ENCODE peak calls at places on chromosomes 7 and 10, in five cellular contexts. N is IMR-90, A is mammary epithelial cell, Y is mesenchymal stem cell, D is SJSA1. J is an unnamed sample. For H3K9me3, the result is how much of the 10 kb centered on the place peaks cover.

GRCh38 chr10:114767589-114768393 is 53.8 kb upstream of the FHIP2A start:
- DNase-seq in N (peak), A (peak), Y (no peak), D (no peak), J (peak)

GRCh38 chr10:71597821-71598498 is 121.6 kb downstream of the C10orf105 start:
- DNase-seq in N (no peak), A (no peak), Y (no peak), D (no peak), J (peak)

GRCh38 chr7:90552521-90552920 is 43.6 kb upstream of the CDK14 start:
- DNase-seq in N (peak), A (peak), Y (peak), D (peak), J (no peak)

GRCh38 chr7:82818091-82818620 is 344.5 kb downstream of the PCLO start:
- DNase-seq in N (no peak), A (no peak), Y (no peak), D (no peak), J (no peak)

GRCh38 chr10:71270301-71270777 is 48.7 kb upstream of the SLC29A3 start:
- DNase-seq in N (peak), A (peak), Y (peak), D (peak), J (no peak)

GRCh38 chr10:123558651-123559050 is 107.5 kb upstream of the GPR26 start:
- DNase-seq in N (no peak), A (no peak), Y (no peak), D (no peak), J (no peak)

GRCh38 chr7:47604496-47604890 is 22.6 kb upstream of the TNS3 start:
- DNase-seq in N (no peak), A (no peak), Y (peak), D (no peak), J (no peak)

GRCh38 chr10:8130973-8131911 is 76.8 kb downstream of the GATA3 start:
- DNase-seq in N (peak), A (peak), Y (peak), D (no peak), J (no peak)

GRCh38 chr10:78134919-78135318 is 101.3 kb downstream of the RPS24 start:
- DNase-seq in N (no peak), A (no peak), Y (no peak), D (no peak), J (no peak)

GRCh38 chr7:149295481-149295850 is 33.5 kb downstream of the ZNF783 start:
- DNase-seq in N (no peak), A (no peak), Y (no peak), D (no peak), J (peak)

GRCh38 chr10:131559450-131559911 is 248.0 kb upstream of the TCERG1L start:
- DNase-seq in N (no peak), A (no peak), Y (no peak), D (no peak), J (peak)

GRCh38 chr10:116287906-116288501 is 15.0 kb upstream of the GFRA1 start:
- DNase-seq in N (peak), A (no peak), Y (peak), D (peak), J (no peak)

GRCh38 chr10:17835688-17836087 is 26.5 kb downstream of the MRC1 start:
- DNase-seq in N (peak), A (peak), Y (peak), D (peak), J (no peak)

GRCh38 chr7:123871998-123872867 is 27.3 kb downstream of the HYAL4 start:
- DNase-seq in N (peak), A (peak), Y (peak), D (peak), J (no peak)

GRCh38 chr7:153858335-153858734 is 193.9 kb upstream of the DPP6 start:
- DNase-seq in N (no peak), A (no peak), Y (no peak), D (no peak), J (no peak)

GRCh38 chr7:7699970-7700369 is 18.4 kb downstream of the RPA3 start:
- DNase-seq in N (no peak), A (no peak), Y (no peak), D (no peak), J (no peak)

GRCh38 chr10:80104066-80104926 is 25.8 kb downstream of the TMEM254 start:
- DNase-seq in N (peak), A (peak), Y (peak), D (no peak), J (no peak)

GRCh38 chr7:142516038-142516501 is 233.2 kb upstream of the PRSS1 start:
- DNase-seq in N (peak), A (peak), Y (peak), D (peak), J (no peak)

GRCh38 chr10:73888514-73888913 is 14.2 kb upstream of the CAMK2G start:
- DNase-seq in N (peak), A (peak), Y (peak), D (no peak), J (no peak)

GRCh38 chr7:47792521-47793121 is 155.6 kb downstream of the PKD1L1 start:
- DNase-seq in N (no peak), A (no peak), Y (no peak), D (peak), J (no peak)

GRCh38 chr7:141220263-141220662 is 146.4 kb downstream of the TMEM178B start:
- DNase-seq in N (no peak), A (no peak), Y (no peak), D (no peak), J (no peak)

GRCh38 chr7:108296911-108297310 is 159.3 kb downstream of the NRCAM start:
- DNase-seq in N (no peak), A (no peak), Y (no peak), D (no peak), J (no peak)

GRCh38 chr10:11145498-11145855 is 127.8 kb downstream of the CELF2 start:
- DNase-seq in N (no peak), A (no peak), Y (peak), D (no peak), J (no peak)

GRCh38 chr7:148871551-148871950 is 12.5 kb downstream of the EZH2 start:
- DNase-seq in N (no peak), A (no peak), Y (no peak), D (no peak), J (no peak)

GRCh38 chr7:19971941-19972340 is 198.5 kb upstream of the TMEM196 start:
- DNase-seq in N (no peak), A (no peak), Y (no peak), D (no peak), J (no peak)

GRCh38 chr7:45108863-45109262 is 2.6 kb downstream of the TBRG4 start:
- DNase-seq in N (no peak), A (no peak), Y (no peak), D (no peak), J (no peak)

GRCh38 chr7:29900745-29901144 is 88.9 kb downstream of the SCRN1 start:
- DNase-seq in N (no peak), A (no peak), Y (no peak), D (no peak), J (no peak)

GRCh38 chr7:114081606-114082425 is 163.0 kb upstream of the PPP1R3A start:
- DNase-seq in N (peak), A (peak), Y (peak), D (peak), J (no peak)

GRCh38 chr10:62885656-62886461 is 69.7 kb upstream of the EGR2 start:
- DNase-seq in N (peak), A (peak), Y (peak), D (no peak), J (no peak)

GRCh38 chr7:138008588-138009349 is 6.9 kb upstream of the CREB3L2 start:
- DNase-seq in N (peak), A (peak), Y (peak), D (peak), J (no peak)

GRCh38 chr7:110944966-110945644 is 145.8 kb upstream of the LRRN3 start:
- DNase-seq in N (no peak), A (no peak), Y (no peak), D (no peak), J (no peak)

GRCh38 chr10:120732643-120733313 is 118.4 kb upstream of the WDR11 start:
- DNase-seq in N (no peak), A (peak), Y (no peak), D (no peak), J (no peak)

GRCh38 chr10:131973160-131973951 is 8.4 kb downstream of the BNIP3 start:
- DNase-seq in N (no peak), A (no peak), Y (no peak), D (no peak), J (no peak)

GRCh38 chr7:73635428-73636200 is 11.3 kb upstream of the MLXIPL start:
- DNase-seq in N (no peak), A (no peak), Y (no peak), D (no peak), J (no peak)

GRCh38 chr10:804191-804781 is 114.8 kb upstream of the DIP2C start:
- DNase-seq in N (peak), A (no peak), Y (no peak), D (peak), J (no peak)

GRCh38 chr10:109934958-109935793 is 11.9 kb upstream of the XPNPEP1 start:
- DNase-seq in N (peak), A (peak), Y (peak), D (no peak), J (no peak)

GRCh38 chr7:2542924-2543871 is 12.1 kb downstream of the BRAT1 start:
- DNase-seq in N (no peak), A (no peak), Y (no peak), D (no peak), J (no peak)

GRCh38 chr7:107157091-107157490 is 11.7 kb upstream of the HBP1 start:
- DNase-seq in N (no peak), A (no peak), Y (no peak), D (no peak), J (no peak)
- H3K9me3 ChIP-seq in N (under half), A (under half), Y (under half), D (under half), J (under half)

GRCh38 chr7:98315318-98315993 is 34.0 kb downstream of the BRI3 start:
- DNase-seq in N (no peak), A (no peak), Y (no peak), D (no peak), J (no peak)
- H3K4me3 ChIP-seq in N (no peak), A (no peak), Y (no peak), D (no peak), J (no peak)

DNA sequence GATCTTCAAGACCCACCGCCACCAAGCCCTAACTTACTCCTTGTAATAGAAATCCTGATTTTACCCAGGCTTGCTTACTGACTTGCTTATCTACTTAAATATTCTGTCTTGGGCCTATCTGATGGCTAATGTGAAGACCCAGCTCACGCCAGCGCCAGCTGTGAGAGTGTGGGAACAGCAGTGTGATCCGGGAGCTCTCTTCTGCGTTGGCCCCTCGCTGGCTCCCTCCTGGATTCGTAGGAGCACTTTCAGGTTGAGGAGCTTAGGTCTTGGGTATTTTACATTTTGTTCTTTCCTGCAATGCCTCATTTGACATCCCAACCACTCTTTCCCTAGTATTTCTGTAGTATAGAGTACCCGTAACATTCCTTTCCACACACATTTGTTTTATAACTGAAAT is 51.7 kb downstream of the CREM start:
- DNase-seq in N (no peak), A (no peak), Y (no peak), D (no peak), J (no peak)
- H3K9me3 ChIP-seq in N (under half), A (under half), Y (under half), D (under half), J (under half)

DNA sequence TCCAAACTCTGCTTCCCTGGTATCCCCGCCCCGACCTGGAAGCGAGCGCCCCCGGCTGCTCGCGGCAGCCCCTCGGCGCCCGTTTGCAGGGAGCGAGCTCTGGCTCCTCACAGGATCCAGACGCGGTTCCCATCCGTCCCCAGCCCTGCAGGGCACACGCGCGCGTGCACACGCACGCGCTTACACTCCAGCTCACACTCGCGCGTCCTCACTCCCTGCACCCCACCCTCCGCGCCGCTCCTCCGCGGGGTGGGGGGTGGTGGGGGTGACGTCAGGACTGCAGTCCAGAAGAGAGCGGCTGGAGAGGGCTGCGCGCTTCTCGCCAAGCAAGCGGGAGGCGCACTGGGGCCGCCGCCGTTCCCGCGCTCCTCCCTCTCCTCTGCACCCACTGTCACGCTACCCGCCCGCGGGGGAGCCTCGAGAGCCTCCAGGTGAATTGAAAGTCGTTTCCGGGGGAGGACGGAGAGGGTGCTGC is 255.6 kb downstream of the OTUD1 start:
- DNase-seq in N (no peak), A (peak), Y (peak), D (no peak), J (no peak)
- H3K4me3 ChIP-seq in N (no peak), A (no peak), Y (no peak), D (no peak), J (no peak)

GRCh38 chr10:21830037-21830436 is 173.5 kb downstream of the DNAJC1 start:
- DNase-seq in N (no peak), A (no peak), Y (no peak), D (no peak), J (no peak)
- H3K9me3 ChIP-seq in N (under half), A (under half), Y (half or more), D (under half), J (under half)

DNA sequence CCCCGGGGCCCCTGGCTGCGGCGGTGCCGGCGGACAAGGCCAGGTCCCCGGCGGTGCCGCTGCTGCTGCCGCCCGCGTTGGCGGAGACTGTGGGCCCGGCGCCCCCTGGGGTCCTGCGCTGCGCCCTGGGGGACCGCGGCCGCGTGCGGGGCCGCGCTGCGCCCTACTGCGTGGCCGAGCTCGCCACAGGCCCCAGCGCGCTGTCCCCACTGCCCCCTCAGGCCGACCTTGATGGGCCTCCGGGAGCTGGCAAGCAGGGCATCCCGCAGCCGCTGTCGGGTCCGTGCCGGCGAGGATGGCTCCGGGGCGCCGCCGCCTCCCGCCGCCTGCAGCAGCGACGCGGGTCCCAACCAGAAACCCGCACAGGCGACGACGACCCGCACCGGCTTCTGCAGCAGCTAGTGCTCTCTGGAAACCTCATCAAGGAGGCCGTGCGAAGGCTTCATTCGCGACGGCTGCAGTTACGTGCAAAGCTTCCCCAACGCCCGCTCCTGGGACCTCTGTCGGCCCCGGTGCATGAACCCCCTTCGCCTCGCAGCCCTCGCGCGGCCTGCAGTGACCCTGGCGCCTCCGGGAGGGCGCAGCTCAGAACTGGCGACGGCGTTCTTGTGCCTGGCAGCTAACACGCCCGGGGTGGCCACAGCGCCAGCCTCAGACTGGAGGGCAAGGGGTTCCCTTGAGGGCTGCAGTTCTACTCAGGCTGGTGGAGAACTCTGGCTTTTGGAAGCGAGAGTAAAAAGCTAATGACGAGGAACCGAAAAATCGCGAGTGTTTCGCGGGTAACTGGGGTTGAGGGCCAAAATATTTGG is 804 bp downstream of the FRAT1 start:
- DNase-seq in N (no peak), A (peak), Y (peak), D (peak), J (peak)
- H3K4me3 ChIP-seq in N (peak), A (peak), Y (peak), D (peak), J (peak)

GRCh38 chr7:57404967-57405421 is 45.0 kb upstream of the ZNF716 start:
- DNase-seq in N (no peak), A (no peak), Y (no peak), D (no peak), J (no peak)

GRCh38 chr7:57407125-57407524 is 42.9 kb upstream of the ZNF716 start:
- DNase-seq in N (no peak), A (no peak), Y (no peak), D (no peak), J (no peak)

GRCh38 chr7:57400531-57401155 is 49.3 kb upstream of the ZNF716 start:
- DNase-seq in N (no peak), A (no peak), Y (no peak), D (no peak), J (no peak)

GRCh38 chr7:57404343-57404966 is 45.5 kb upstream of the ZNF716 start:
- DNase-seq in N (no peak), A (no peak), Y (no peak), D (no peak), J (peak)

GRCh38 chr7:57403601-57404342 is 46.2 kb upstream of the ZNF716 start:
- DNase-seq in N (no peak), A (no peak), Y (no peak), D (no peak), J (peak)
- H3K9me3 ChIP-seq in N (under half), A (under half), Y (under half), D (under half), J (under half)

GRCh38 chr7:100428967-100429636 is 529 bp upstream of the MEPCE start:
- DNase-seq in N (peak), A (peak), Y (peak), D (peak), J (peak)

GRCh38 chr7:100428199-100428966 is at the start of gene ZCWPW1:
- DNase-seq in N (peak), A (peak), Y (peak), D (peak), J (peak)

GRCh38 chr7:100426516-100426915 is 2.0 kb downstream of the ZCWPW1 start:
- DNase-seq in N (no peak), A (no peak), Y (no peak), D (no peak), J (no peak)

GRCh38 chr7:100429637-100430449 is at the start of gene MEPCE:
- DNase-seq in N (peak), A (peak), Y (peak), D (peak), J (peak)

GRCh38 chr7:100427762-100428198 is 723 bp downstream of the ZCWPW1 start:
- DNase-seq in N (no peak), A (no peak), Y (no peak), D (no peak), J (no peak)
- H3K4me3 ChIP-seq in N (peak), A (peak), Y (peak), D (peak), J (peak)

J was measured in upper lobe of right lung.